ENCODE peak calls at places on chromosomes 11 and 22, in eight cellular contexts. F is PC-3; A is right atrium auricular region; Z is stimulated activated CD4-positive, alpha-beta T cell treated with anti-CD3 and anti-CD28 coated beads, TNF-alpha, amount 100 ng/mL, for 24 hours; E is stimulated activated naive B cell treated with anti-CD40 and anti-IgM and Interleukin-4, amounts not matched to agents 10 μg/mL and 1 μg/mL and 100 μg/mL, for 72 hours; B is NCI-H2081; J is stromal cell of bone marrow; Q is fibroblast of mammary gland. K is an unnamed sample.
A peak's percentile ranks its signal among the peaks of the same experiment; 100 is the strongest.

GRCh38 chr11:45028921-45029680 is 78.4 kb upstream of the TP53I11 start:
- DNase-seq in Z (no peak), F (no peak), B (no peak), Q (no peak), A (peak; percentile 57), E (peak; percentile 91), J (no peak), K (no peak)

GRCh38 chr11:71913716-71914115 is 14.7 kb downstream of the XNDC1N start:
- DNase-seq in J (peak; percentile 40), F (no peak), Z (no peak), B (no peak), E (no peak), A (no peak), Q (peak; percentile 51), K (peak; percentile 47)

GRCh38 chr22:48171294-48171693 is 1408.8 kb downstream of the TBC1D22A start:
- DNase-seq in E (no peak), F (no peak), Z (no peak), A (no peak), J (no peak), B (no peak), Q (no peak), K (no peak)

GRCh38 chr22:44406581-44407403 is 91.2 kb downstream of the RTL6 start:
- DNase-seq in J (no peak), B (no peak), Z (no peak), F (no peak), Q (no peak), A (no peak), E (no peak), K (no peak)

GRCh38 chr11:109421981-109422590 is at the start of gene C11orf87:
- DNase-seq in Q (no peak), B (no peak), J (no peak), E (no peak), A (no peak), F (no peak), Z (no peak), K (peak; percentile 7)

GRCh38 chr22:50114221-50114981 is 24.6 kb downstream of the MOV10L1 start:
- DNase-seq in B (no peak), J (peak; percentile 40), A (no peak), Z (no peak), E (no peak), Q (peak; percentile 66), F (peak; percentile 42), K (peak; percentile 43)

GRCh38 chr11:92159931-92160330 is 64.7 kb upstream of the FAT3 start:
- DNase-seq in B (no peak), E (no peak), J (no peak), Q (no peak), F (no peak), Z (no peak), A (no peak), K (no peak)

GRCh38 chr11:2534131-2534956 is 89.5 kb downstream of the KCNQ1 start:
- DNase-seq in B (no peak), A (no peak), J (no peak), Z (no peak), E (no peak), F (peak; percentile 86), Q (no peak), K (peak; percentile 52)

GRCh38 chr11:115185931-115186330 is 318.3 kb downstream of the CADM1 start:
- DNase-seq in A (no peak), B (no peak), E (no peak), J (no peak), Q (no peak), F (no peak), Z (no peak), K (no peak)

GRCh38 chr11:107017433-107018227 is 646 bp downstream of the GUCY1A2 start:
- DNase-seq in E (no peak), Q (peak; percentile 27), J (no peak), Z (no peak), A (no peak), B (peak; percentile 72), F (peak; percentile 21), K (peak; percentile 13)

GRCh38 chr22:31818481-31819392 is 64.9 kb downstream of the DEPDC5 start:
- DNase-seq in Q (peak; percentile 62), F (peak; percentile 22), J (peak; percentile 53), A (no peak), B (no peak), E (no peak), Z (peak; percentile 40), K (peak; percentile 78)

GRCh38 chr11:114197799-114198500 is 98.2 kb upstream of the NNMT start:
- DNase-seq in A (peak; percentile 90), B (no peak), Q (peak; percentile 100), F (peak; percentile 60), E (no peak), J (peak; percentile 63), Z (no peak), K (peak; percentile 74)

GRCh38 chr11:128552783-128553661 is 34.3 kb downstream of the ETS1 start:
- DNase-seq in F (no peak), E (peak; percentile 82), B (no peak), A (no peak), Q (peak; percentile 83), J (no peak), Z (peak; percentile 24), K (no peak)

GRCh38 chr11:47946682-47947575 is 33.4 kb upstream of the PTPRJ start:
- DNase-seq in Q (peak; percentile 97), A (peak; percentile 87), F (peak; percentile 98), E (no peak), J (peak; percentile 91), Z (peak; percentile 32), B (no peak), K (peak; percentile 75)